ENCODE peak calls at places on chromosomes 2 and 18, in ten cellular contexts. J, K, R, N, A, E, V, O, U and T are unnamed samples.

GRCh38 chr2:69089244-69089643 is 76.3 kb downstream of the ANTXR1 start:
- DNase-seq in K (no peak), J (no peak), A (no peak), N (no peak), U (no peak), R (no peak), E (no peak), O (no peak), V (peak; percentile 70), T (no peak)

GRCh38 chr2:198102120-198102519 is 297.7 kb downstream of the PLCL1 start:
- DNase-seq in U (no peak), N (no peak), R (no peak), A (no peak), J (no peak), V (no peak), E (no peak), K (no peak), O (no peak), T (no peak)

GRCh38 chr2:75495862-75496261 is 64.9 kb downstream of the EVA1A start:
- DNase-seq in K (no peak), R (no peak), A (no peak), O (no peak), J (no peak), V (no peak), E (no peak), U (no peak), N (no peak), T (no peak)

GRCh38 chr2:119836455-119837142 is 76.9 kb downstream of the PTPN4 start:
- DNase-seq in O (no peak), N (no peak), K (no peak), U (no peak), J (no peak), A (no peak), R (no peak), V (no peak), E (no peak), T (no peak)

GRCh38 chr18:60146220-60146960 is 226.2 kb downstream of the MC4R start:
- DNase-seq in R (no peak), J (no peak), A (no peak), K (no peak), O (no peak), V (peak; percentile 23), E (no peak), N (no peak), U (no peak), T (no peak)

GRCh38 chr2:96150007-96150406 is 4.8 kb upstream of the DUSP2 start:
- DNase-seq in J (no peak), R (no peak), V (no peak), K (no peak), U (no peak), O (peak; percentile 75), A (no peak), N (no peak), E (no peak), T (peak; percentile 50)

GRCh38 chr2:8849322-8849721 is 11.9 kb upstream of the KIDINS220 start:
- DNase-seq in O (no peak), J (no peak), A (no peak), V (peak; percentile 80), N (peak; percentile 73), U (no peak), E (no peak), R (no peak), K (no peak), T (no peak)

GRCh38 chr2:120856421-120856862 is 120.8 kb downstream of the GLI2 start:
- DNase-seq in A (no peak), R (no peak), V (peak; percentile 62), N (peak; percentile 78), K (no peak), O (peak; percentile 54), U (no peak), E (no peak), J (no peak), T (peak; percentile 49)

GRCh38 chr18:45621068-45621511 is 5.8 kb downstream of the SLC14A2 start:
- DNase-seq in E (no peak), R (peak; percentile 33), U (peak; percentile 33), N (peak; percentile 56), O (no peak), V (peak; percentile 68), K (peak; percentile 20), A (peak; percentile 38), J (peak; percentile 48), T (no peak)

GRCh38 chr2:54013996-54014395 is 43.2 kb upstream of the PSME4 start:
- DNase-seq in E (no peak), N (no peak), V (no peak), U (no peak), K (no peak), R (no peak), A (no peak), J (no peak), O (no peak), T (no peak)

GRCh38 chr2:201404699-201405275 is 46.5 kb downstream of the TRAK2 start:
- DNase-seq in K (no peak), A (no peak), J (no peak), E (no peak), V (no peak), O (no peak), R (no peak), U (no peak), N (no peak), T (no peak)

GRCh38 chr18:36662000-36662399 is 166.8 kb downstream of the TPGS2 start:
- DNase-seq in R (no peak), E (no peak), K (no peak), J (peak; percentile 15), O (no peak), V (peak; percentile 28), A (no peak), N (no peak), U (no peak), T (no peak)

GRCh38 chr2:106020821-106021316 is 173.2 kb downstream of the UXS1 start:
- DNase-seq in A (no peak), O (no peak), K (no peak), N (no peak), V (no peak), U (peak; percentile 51), J (no peak), R (no peak), E (no peak), T (no peak)

GRCh38 chr18:55228191-55228590 is 268.9 kb upstream of the CCDC68 start:
- DNase-seq in U (no peak), O (no peak), N (peak; percentile 29), V (no peak), K (no peak), E (no peak), R (no peak), J (no peak), A (no peak), T (no peak)

GRCh38 chr18:21449367-21450250 is 150.9 kb downstream of the ESCO1 start:
- DNase-seq in E (no peak), J (no peak), V (no peak), A (no peak), R (no peak), O (no peak), N (no peak), K (no peak), U (no peak), T (no peak)

GRCh38 chr2:235343869-235344268 is 150.0 kb upstream of the AGAP1 start:
- DNase-seq in U (no peak), A (no peak), K (no peak), N (no peak), O (no peak), R (no peak), J (no peak), E (no peak), V (peak; percentile 34), T (no peak)

GRCh38 chr2:219522111-219523030 is 8.1 kb downstream of the ASIC4 start:
- DNase-seq in U (peak; percentile 42), E (no peak), J (peak; percentile 46), A (no peak), K (no peak), N (peak; percentile 77), O (no peak), V (peak; percentile 94), R (peak; percentile 74), T (no peak)

GRCh38 chr2:160251566-160251965 is 51.5 kb upstream of the ITGB6 start:
- DNase-seq in K (no peak), N (no peak), O (no peak), E (no peak), J (no peak), U (peak; percentile 83), A (no peak), V (no peak), R (no peak), T (no peak)

GRCh38 chr2:230933521-230934180 is 8.6 kb upstream of the GPR55 start:
- DNase-seq in K (no peak), A (no peak), U (no peak), O (peak; percentile 59), E (no peak), R (no peak), V (no peak), J (no peak), N (no peak), T (no peak)

GRCh38 chr18:80035997-80036396 is 1.8 kb downstream of the RBFA start:
- DNase-seq in R (no peak), E (no peak), K (no peak), V (no peak), U (no peak), N (no peak), O (no peak), A (no peak), J (no peak), T (no peak)

GRCh38 chr2:46135936-46136335 is 161.3 kb upstream of the EPAS1 start:
- DNase-seq in J (no peak), U (no peak), R (no peak), K (no peak), N (no peak), A (no peak), O (no peak), V (peak; percentile 6), E (no peak), T (no peak)

GRCh38 chr2:44269831-44270230 is 5.4 kb upstream of the SLC3A1 start:
- DNase-seq in E (no peak), J (no peak), V (no peak), O (no peak), U (no peak), K (no peak), A (no peak), R (no peak), N (no peak), T (no peak)

GRCh38 chr2:107430006-107430405 is 396.7 kb upstream of the RGPD4 start:
- DNase-seq in K (no peak), J (no peak), O (no peak), V (no peak), R (no peak), N (no peak), U (no peak), E (no peak), A (no peak), T (no peak)

GRCh38 chr2:124810132-124810531 is 785.0 kb downstream of the CNTNAP5 start:
- DNase-seq in K (no peak), J (peak; percentile 26), V (no peak), A (no peak), E (no peak), N (no peak), R (peak; percentile 13), O (no peak), U (no peak), T (no peak)